ENCODE peak calls at places on chromosomes 12 and 14, in seven cellular contexts. Y is neuronal stem cell, U is H1, V is IMR-90, R is H9, X is mesendoderm, O is mesenchymal stem cell. Z is an unnamed sample.

GRCh38 chr14:61247935-61248334 is 33.2 kb downstream of the TMEM30B start:
- DNase-seq in X (no peak), V (peak; percentile 91), O (no peak), U (no peak), R (no peak), Y (no peak), Z (no peak)

GRCh38 chr14:80434574-80435321 is 223.4 kb upstream of the DIO2 start:
- DNase-seq in Y (no peak), V (peak; percentile 45), X (peak; percentile 77), R (peak; percentile 54), O (peak; percentile 15), U (no peak), Z (peak; percentile 95)

GRCh38 chr14:54252072-54252730 is 144.6 kb upstream of the CDKN3 start:
- DNase-seq in X (peak; percentile 41), R (no peak), U (no peak), O (peak; percentile 63), V (peak; percentile 58), Y (no peak), Z (peak; percentile 71)

GRCh38 chr14:99659333-99659741 is 14.4 kb downstream of the HHIPL1 start:
- DNase-seq in U (no peak), R (no peak), O (no peak), X (no peak), Y (no peak), V (no peak), Z (peak; percentile 47)

GRCh38 chr12:17875230-17875629 is 214.8 kb downstream of the RERGL start:
- DNase-seq in X (no peak), U (no peak), Y (no peak), V (no peak), O (no peak), R (no peak), Z (no peak)

GRCh38 chr14:81633496-81633895 is 99.8 kb upstream of the SEL1L start:
- DNase-seq in X (no peak), U (no peak), V (no peak), R (no peak), Y (no peak), O (no peak), Z (no peak)

GRCh38 chr14:95255487-95255886 is 64.2 kb downstream of the CLMN start:
- DNase-seq in Y (peak; percentile 57), U (peak; percentile 73), O (peak; percentile 65), R (peak; percentile 93), X (peak; percentile 92), V (peak; percentile 1), Z (peak; percentile 52)

GRCh38 chr12:2796187-2796663 is 1.5 kb downstream of the FKBP4 start:
- DNase-seq in U (no peak), Y (no peak), R (no peak), V (no peak), X (peak; percentile 55), O (peak; percentile 18), Z (peak; percentile 33)

GRCh38 chr12:130196827-130197226 is 34.6 kb downstream of the FZD10 start:
- DNase-seq in Y (no peak), V (no peak), R (no peak), U (no peak), X (no peak), O (no peak), Z (no peak)

GRCh38 chr14:91501951-91502930 is 7.9 kb downstream of the PPP4R3A start:
- DNase-seq in U (no peak), Y (no peak), O (no peak), V (no peak), X (no peak), R (no peak), Z (peak; percentile 66)

GRCh38 chr12:91001306-91001705 is 3.5 kb downstream of the EPYC start:
- DNase-seq in Y (no peak), V (no peak), R (no peak), U (no peak), O (no peak), X (no peak), Z (no peak)

GRCh38 chr12:118190266-118190665 is 54.3 kb downstream of the PEBP1 start:
- DNase-seq in Y (no peak), O (peak; percentile 32), X (peak; percentile 8), U (no peak), R (no peak), V (peak; percentile 30), Z (no peak)

GRCh38 chr12:46692606-46693005 is 133.2 kb downstream of the SLC38A4 start:
- DNase-seq in Y (no peak), X (no peak), R (no peak), O (no peak), V (no peak), U (no peak), Z (no peak)

GRCh38 chr12:38555620-38556596 is 239.3 kb downstream of the ALG10B start:
- DNase-seq in X (peak; percentile 37), R (no peak), Y (no peak), V (no peak), O (no peak), U (no peak), Z (no peak)

GRCh38 chr14:67420102-67420739 is 8.3 kb upstream of the PLEK2 start:
- DNase-seq in O (no peak), Y (no peak), X (peak; percentile 71), U (no peak), V (no peak), R (peak; percentile 77), Z (no peak)

GRCh38 chr14:75428230-75429104 is 645 bp downstream of the JDP2 start:
- DNase-seq in U (no peak), O (peak; percentile 40), R (no peak), X (peak; percentile 26), V (no peak), Y (no peak), Z (peak; percentile 49)

GRCh38 chr12:4355843-4356327 is 23.6 kb downstream of the FGF23 start:
- DNase-seq in Y (peak; percentile 36), X (peak; percentile 92), U (peak; percentile 67), O (peak; percentile 9), V (peak; percentile 8), R (peak; percentile 96), Z (peak; percentile 63)

GRCh38 chr12:115860619-115861018 is 416.9 kb downstream of the MED13L start:
- DNase-seq in V (no peak), U (no peak), X (no peak), Y (no peak), O (no peak), R (no peak), Z (no peak)

GRCh38 chr12:39872425-39872824 is 233.5 kb downstream of the SLC2A13 start:
- DNase-seq in V (no peak), R (no peak), U (no peak), X (no peak), O (no peak), Y (no peak), Z (no peak)

GRCh38 chr14:103740991-103741689 is 25.5 kb downstream of the ZFYVE21 start:
- DNase-seq in U (no peak), X (peak; percentile 18), R (no peak), O (peak; percentile 12), Y (no peak), V (peak; percentile 39), Z (peak; percentile 8)

GRCh38 chr14:92538412-92539017 is 24.9 kb downstream of the RIN3 start:
- DNase-seq in R (no peak), U (no peak), O (no peak), Y (no peak), V (no peak), X (no peak), Z (no peak)

GRCh38 chr14:99647407-99647806 is 2.5 kb downstream of the HHIPL1 start:
- DNase-seq in U (no peak), V (peak; percentile 26), R (no peak), O (peak; percentile 54), X (peak; percentile 40), Y (no peak), Z (no peak)

GRCh38 chr12:77980782-77981181 is 150.1 kb downstream of the NAV3 start:
- DNase-seq in X (no peak), Y (no peak), U (no peak), R (no peak), V (no peak), O (no peak), Z (no peak)
- H2BK120ac ChIP-seq in X (no peak overlapping the region), Y (no peak overlapping the region), U (no peak overlapping the region), R (no peak overlapping the region), V (no peak overlapping the region), O (no peak overlapping the region), Z (no peak overlapping the region)

DNA sequence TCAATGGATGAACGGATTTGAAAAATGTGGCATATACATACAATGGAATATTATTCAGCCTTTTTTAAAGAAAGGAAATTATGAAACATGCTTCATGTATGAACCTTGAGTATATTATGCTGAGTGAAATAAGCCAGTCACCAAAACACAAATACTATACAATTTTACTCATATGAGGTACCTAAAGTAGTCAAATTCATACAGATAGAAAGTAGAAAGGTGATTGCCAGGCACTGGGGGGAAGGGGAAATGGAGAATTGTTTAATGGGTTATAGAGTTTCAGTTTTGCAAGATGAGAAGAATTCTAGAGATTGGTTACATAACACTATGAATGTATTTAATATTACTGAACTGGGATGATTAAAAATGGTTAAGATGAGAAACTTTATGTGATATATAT is 171.4 kb downstream of the TMTC3 start:
- DNase-seq in Y (no peak), O (no peak), X (no peak), U (no peak), R (no peak), V (no peak), Z (no peak)
- H3K23ac ChIP-seq in Y (no peak overlapping the region), O (no peak overlapping the region), X (no peak overlapping the region), U (no peak overlapping the region), R (no peak overlapping the region), V (no peak overlapping the region), Z (no peak overlapping the region)

DNA sequence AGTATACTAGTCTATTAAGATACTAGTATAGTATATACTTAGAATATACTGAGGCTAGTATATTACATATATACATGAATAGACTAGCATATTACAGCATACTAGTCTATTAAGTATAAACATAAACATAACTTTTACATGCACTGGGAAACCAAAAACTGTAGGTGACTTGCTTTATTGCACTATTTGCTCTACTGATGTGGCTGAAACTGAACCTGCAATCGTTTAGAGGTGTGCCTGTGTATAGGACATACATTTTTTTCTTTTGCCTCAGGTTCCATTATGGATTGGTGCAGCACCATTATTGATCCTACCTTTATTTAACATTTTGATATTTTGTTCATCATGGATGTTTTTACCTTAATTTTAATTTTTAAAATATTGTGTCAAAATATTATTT is 143.2 kb upstream of the RGS6 start:
- DNase-seq in Y (no peak), V (no peak), O (no peak), U (no peak), R (no peak), X (no peak), Z (no peak)
- H2BK120ac ChIP-seq in Y (no peak overlapping the region), V (no peak overlapping the region), O (no peak overlapping the region), U (no peak overlapping the region), R (no peak overlapping the region), X (no peak overlapping the region), Z (no peak overlapping the region)

DNA sequence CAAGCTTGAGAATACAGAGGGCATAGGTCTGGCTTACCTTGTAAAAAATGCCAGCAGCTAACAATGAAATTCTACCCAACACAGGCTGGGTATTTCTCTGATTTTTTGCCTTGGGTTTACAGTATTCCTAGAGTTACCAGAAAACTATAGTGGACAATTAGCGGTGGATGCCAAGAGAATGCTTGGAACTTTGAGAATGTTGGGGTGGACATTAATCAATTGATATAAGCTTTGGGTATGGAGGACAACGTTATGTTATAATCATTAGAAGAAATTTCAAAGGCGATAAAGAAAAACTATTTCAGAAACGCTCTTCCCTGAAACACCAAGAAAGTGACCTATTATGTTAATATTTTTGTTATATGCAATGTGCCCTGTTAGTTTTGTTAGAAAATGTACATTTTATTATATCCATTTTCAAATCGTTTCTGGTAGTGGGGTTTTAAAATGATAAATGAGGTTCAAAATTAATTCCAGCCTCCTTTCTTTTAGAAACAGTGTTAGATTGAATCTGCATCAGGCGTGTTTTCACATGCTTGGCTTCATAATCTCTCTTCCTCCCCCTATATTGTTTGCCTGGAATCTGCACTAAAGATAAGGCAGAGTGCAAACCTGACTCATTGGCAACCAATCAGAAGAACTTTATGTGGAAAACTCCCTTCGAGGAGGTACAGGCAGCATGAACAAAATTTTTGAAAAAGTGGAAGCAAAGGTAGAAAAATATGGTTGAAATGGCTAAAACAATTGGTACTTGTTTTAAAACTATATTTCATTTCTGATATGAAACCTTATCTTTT is 1.4 kb upstream of the PTPRQ start:
- DNase-seq in V (peak; percentile 63), R (no peak), U (no peak), Y (no peak), X (peak; percentile 5), O (no peak), Z (peak; percentile 35)
- H3K23ac ChIP-seq in V (no peak overlapping the region), R (no peak overlapping the region), U (no peak overlapping the region), Y (no peak overlapping the region), X (no peak overlapping the region), O (no peak overlapping the region), Z (no peak overlapping the region)